ENCODE peak calls at places on chromosomes 7 and 10, in six cellular contexts. Y, B, E, T, J and R are unnamed samples. For H3F3A, the result is how much of the 10 kb centered on the place peaks cover.

GRCh38 chr10:6416892-6417512 is 163.1 kb downstream of the PRKCQ start:
- DNase-seq in J (peak), T (peak), E (peak), Y (peak), B (peak), R (no peak)

GRCh38 chr7:138239244-138239643 is 163.0 kb downstream of the AKR1D1 start:
- DNase-seq in T (no peak), B (no peak), E (no peak), Y (no peak), J (peak), R (no peak)

GRCh38 chr10:93180402-93181040 is 106.8 kb downstream of the CYP26A1 start:
- DNase-seq in E (no peak), B (no peak), J (no peak), T (peak), Y (peak), R (no peak)

GRCh38 chr10:84340632-84341537 is 12.5 kb downstream of the CCSER2 start:
- DNase-seq in E (no peak), B (no peak), Y (no peak), T (no peak), J (no peak), R (no peak)

GRCh38 chr10:119723624-119724023 is 2.2 kb upstream of the INPP5F start:
- DNase-seq in E (no peak), T (no peak), B (peak), Y (peak), J (no peak), R (no peak)

GRCh38 chr7:52085610-52086009 is 769.0 kb upstream of the COBL start:
- DNase-seq in T (no peak), J (no peak), B (no peak), E (peak), Y (no peak), R (no peak)

GRCh38 chr7:138865843-138866242 is 67.8 kb upstream of the ATP6V0A4 start:
- DNase-seq in Y (no peak), T (no peak), J (peak), E (peak), B (no peak), R (peak)

GRCh38 chr10:11336703-11337102 is 274.7 kb downstream of the USP6NL start:
- DNase-seq in J (no peak), B (peak), Y (no peak), T (peak), E (peak), R (no peak)

GRCh38 chr10:77919713-77920108 is 6.8 kb downstream of the DLG5 start:
- DNase-seq in E (no peak), B (no peak), J (peak), T (peak), Y (no peak), R (peak)

GRCh38 chr7:39324134-39324760 is 242.0 kb upstream of the YAE1 start:
- DNase-seq in J (no peak), Y (no peak), B (no peak), E (no peak), T (no peak), R (no peak)

GRCh38 chr10:47370878-47371277 is 13.2 kb downstream of the ZNF488 start:
- DNase-seq in E (no peak), Y (peak), B (no peak), J (no peak), T (no peak), R (no peak)

GRCh38 chr7:96199421-96199820 is 122.5 kb downstream of the SLC25A13 start:
- DNase-seq in B (no peak), J (peak), T (peak), Y (no peak), E (no peak), R (no peak)

GRCh38 chr10:77605466-77605865 is 32.1 kb downstream of the KCNMA1 start:
- DNase-seq in E (peak), B (peak), J (peak), T (peak), Y (peak), R (peak)

GRCh38 chr10:123027861-123028260 is 19.1 kb downstream of the ACADSB start:
- DNase-seq in T (peak), E (no peak), Y (no peak), J (no peak), B (no peak), R (no peak)

GRCh38 chr7:96614154-96614867 is 95.3 kb downstream of the SEM1 start:
- DNase-seq in T (no peak), B (no peak), E (no peak), Y (no peak), J (no peak), R (no peak)

GRCh38 chr7:9680713-9681112 is 1247.3 kb downstream of the NXPH1 start:
- DNase-seq in Y (no peak), E (no peak), T (no peak), B (no peak), J (no peak), R (no peak)

GRCh38 chr10:69496352-69497234 is 45.3 kb downstream of the TSPAN15 start:
- DNase-seq in B (no peak), Y (no peak), J (no peak), E (no peak), T (no peak), R (peak)

GRCh38 chr7:15783971-15784693 is 97.6 kb upstream of the MEOX2 start:
- DNase-seq in T (no peak), E (peak), B (peak), Y (no peak), J (no peak), R (no peak)

GRCh38 chr7:25192043-25192442 is 36.2 kb downstream of the NPVF start:
- DNase-seq in B (no peak), Y (no peak), J (no peak), T (no peak), E (no peak), R (no peak)

DNA sequence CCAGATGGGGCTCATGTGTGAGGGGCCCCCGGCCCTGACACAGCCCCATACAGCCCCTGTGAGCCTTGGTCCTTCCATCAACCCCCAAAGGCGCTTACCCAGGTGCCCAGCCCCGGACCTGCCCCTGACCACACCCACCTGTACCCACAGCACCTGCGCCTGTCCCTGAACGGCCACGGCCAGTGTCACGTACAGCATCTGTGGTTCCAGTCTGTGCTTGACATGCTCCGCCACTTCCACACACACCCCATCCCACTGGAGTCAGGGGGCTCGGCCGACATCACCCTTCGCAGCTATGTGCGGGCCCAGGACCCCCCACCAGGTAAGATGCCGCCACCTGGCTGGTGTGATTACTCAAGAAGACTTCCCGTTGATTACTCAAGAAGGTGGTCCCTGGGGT is 33.5 kb downstream of the SH2B2 start:
- DNase-seq in E (no peak), B (no peak), J (no peak), Y (peak), T (no peak), R (no peak)
- H3F3A ChIP-seq in E (under half), B (under half), J (under half), Y (under half), T (under half), R (under half)

GRCh38 chr10:56470701-56471100 is 109.6 kb upstream of the ZWINT start:
- DNase-seq in T (no peak), Y (no peak), J (no peak), E (no peak), B (no peak), R (no peak)

GRCh38 chr10:56466005-56466404 is 104.9 kb upstream of the ZWINT start:
- DNase-seq in Y (no peak), T (no peak), E (no peak), B (no peak), J (no peak), R (no peak)

GRCh38 chr10:56472978-56473377 is 111.9 kb upstream of the ZWINT start:
- DNase-seq in J (no peak), B (no peak), T (no peak), Y (no peak), E (no peak), R (no peak)

DNA sequence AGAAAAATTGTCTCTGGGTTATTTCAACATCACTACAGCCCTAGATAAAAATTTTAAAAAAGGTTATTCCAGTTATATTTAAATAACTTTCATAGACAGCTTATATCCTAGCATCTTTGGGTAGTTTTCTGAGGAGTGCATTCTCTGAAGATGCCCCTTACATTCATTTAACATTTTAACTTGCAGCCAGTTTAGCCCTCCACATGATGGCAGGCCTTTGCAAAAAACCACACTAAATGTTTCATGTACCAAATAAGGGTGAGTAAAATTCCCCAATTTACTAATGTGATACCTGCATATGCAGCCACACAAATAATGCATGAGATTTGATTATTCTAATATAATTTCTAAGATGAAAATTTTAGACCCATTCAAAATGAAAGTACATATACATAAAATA is 108.4 kb upstream of the ZWINT start:
- DNase-seq in B (no peak), Y (no peak), J (no peak), T (no peak), E (peak), R (no peak)
- H3F3A ChIP-seq in B (under half), Y (under half), J (under half), T (under half), E (under half), R (under half)

DNA sequence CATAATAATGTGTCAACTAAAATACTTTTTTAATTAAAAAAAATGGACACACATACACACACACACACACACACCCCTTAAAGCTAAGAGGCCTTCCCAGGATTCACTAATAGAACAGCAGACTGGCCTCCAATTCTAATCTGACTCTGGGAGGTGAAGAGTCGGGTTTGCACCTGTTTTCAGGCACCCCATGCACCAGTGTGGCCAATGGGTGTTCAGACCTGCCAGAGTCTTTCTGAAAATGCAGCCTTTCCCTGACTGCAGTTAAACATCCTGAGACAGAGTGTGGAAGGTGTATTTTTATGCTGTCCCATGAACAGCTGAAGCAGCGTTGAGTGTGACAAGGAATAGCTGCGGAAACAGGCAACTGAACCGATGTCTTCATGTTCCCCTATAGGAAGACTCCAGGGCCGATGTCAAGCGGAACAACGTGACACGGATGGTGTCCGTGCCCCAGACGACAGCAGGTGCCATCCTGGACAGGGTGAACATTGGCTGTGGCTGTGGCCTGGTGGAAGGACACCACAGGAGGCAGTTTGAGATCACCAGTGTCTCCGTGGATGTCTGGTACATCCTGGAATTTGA is 74.6 kb upstream of the LYZL2 start:
- DNase-seq in B (no peak), T (no peak), Y (no peak), E (no peak), J (no peak), R (no peak)
- H3F3A ChIP-seq in B (under half), T (under half), Y (under half), E (under half), J (under half), R (under half)

GRCh38 chr10:102777696-102778530 is 34.2 kb downstream of the WBP1L start:
- DNase-seq in B (no peak), E (peak), T (no peak), J (no peak), Y (no peak), R (no peak)

GRCh38 chr10:102775973-102776669 is 32.4 kb downstream of the WBP1L start:
- DNase-seq in T (peak), Y (peak), E (peak), B (peak), J (no peak), R (no peak)

GRCh38 chr10:102775201-102775972 is 31.6 kb downstream of the WBP1L start:
- DNase-seq in B (no peak), Y (no peak), E (no peak), J (no peak), T (no peak), R (no peak)

GRCh38 chr10:102778781-102779180 is 35.0 kb downstream of the WBP1L start:
- DNase-seq in E (no peak), J (no peak), Y (no peak), T (no peak), B (no peak), R (no peak)

DNA sequence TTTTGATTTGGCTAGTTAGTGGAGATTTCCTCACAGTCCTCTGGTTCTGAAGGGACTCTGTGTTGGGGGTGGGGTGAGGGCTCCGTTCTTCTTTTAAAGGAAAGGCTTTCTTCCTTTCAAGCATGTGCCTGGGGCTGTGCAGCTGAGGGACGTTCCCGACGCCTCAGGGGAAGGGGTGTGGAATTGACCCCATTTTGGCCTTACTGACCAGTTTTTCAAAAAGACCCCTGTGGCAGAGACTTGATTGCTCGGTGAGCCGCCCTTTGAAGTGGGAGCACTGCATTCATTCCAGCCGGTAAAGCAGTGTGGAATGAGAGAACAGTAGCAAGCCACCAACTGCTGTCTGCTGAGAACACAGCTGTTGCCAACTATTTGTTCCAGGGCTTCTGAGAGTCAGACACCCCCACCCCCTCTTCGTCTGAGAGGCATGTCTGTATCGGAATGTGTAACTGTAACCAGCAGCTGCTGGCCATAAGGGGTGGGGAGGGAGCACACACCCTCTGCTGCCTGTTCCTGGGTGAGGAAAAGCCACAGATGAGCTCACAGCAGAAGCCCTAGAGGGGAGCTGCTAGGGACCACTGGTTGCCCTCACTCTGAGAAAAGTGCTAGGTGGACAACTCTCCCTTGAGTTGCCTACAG is 33.1 kb downstream of the WBP1L start:
- DNase-seq in E (peak), J (no peak), T (peak), B (peak), Y (peak), R (no peak)
- H3F3A ChIP-seq in E (under half), J (under half), T (under half), B (under half), Y (under half), R (under half)

GRCh38 chr7:106063692-106064091 is 48.4 kb downstream of the SYPL1 start:
- DNase-seq in E (no peak), J (no peak), Y (no peak), T (no peak), B (no peak), R (no peak)

GRCh38 chr7:106064329-106064728 is 47.8 kb downstream of the SYPL1 start:
- DNase-seq in Y (peak), B (no peak), E (no peak), J (no peak), T (no peak), R (no peak)

GRCh38 chr7:106067678-106068077 is 44.4 kb downstream of the SYPL1 start:
- DNase-seq in B (no peak), J (no peak), Y (no peak), E (no peak), T (no peak), R (no peak)

GRCh38 chr7:106064836-106065559 is 47.1 kb downstream of the SYPL1 start:
- DNase-seq in J (peak), Y (peak), T (peak), B (peak), E (no peak), R (peak)

GRCh38 chr7:106065560-106066500 is 46.3 kb downstream of the SYPL1 start:
- DNase-seq in B (peak), E (no peak), J (peak), Y (no peak), T (peak), R (peak)
- H3F3A ChIP-seq in B (under half), E (under half), J (under half), Y (under half), T (under half), R (half or more)

GRCh38 chr10:48964038-48964437 is 24.4 kb upstream of the LRRC18 start:
- DNase-seq in J (no peak), T (no peak), Y (no peak), E (no peak), B (no peak), R (no peak)
- H3F3A ChIP-seq in J (under half), T (under half), Y (under half), E (under half), B (under half), R (under half)

DNA sequence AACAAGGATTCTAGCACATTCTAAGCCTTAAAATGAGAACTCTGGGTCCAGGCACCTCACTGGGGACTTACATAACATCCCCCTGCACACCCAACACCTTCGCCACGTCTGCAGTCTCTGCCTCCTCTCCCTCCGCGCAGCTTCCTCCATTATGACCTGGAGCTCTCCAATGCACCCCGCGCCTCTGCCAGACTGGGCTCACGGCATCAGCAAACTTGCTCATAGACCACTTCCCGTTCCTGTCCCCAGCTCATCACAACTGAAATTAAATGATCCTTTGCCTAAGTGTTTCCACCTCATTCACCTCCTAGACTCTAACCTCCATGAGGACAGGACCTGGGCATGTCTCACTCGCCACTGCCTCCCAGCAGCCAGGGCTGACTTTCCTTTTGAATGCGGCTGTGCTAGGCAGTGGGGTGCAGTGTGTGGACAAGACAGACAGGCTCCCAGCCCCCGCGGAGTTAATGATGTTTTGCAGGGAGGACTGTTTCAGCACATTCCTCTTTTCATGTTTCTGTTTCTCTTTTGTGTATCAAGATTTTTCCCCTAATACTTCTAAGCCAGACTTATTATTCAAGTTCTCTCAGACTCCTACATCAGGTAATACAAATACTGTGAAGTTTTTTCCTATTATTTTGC is 18.8 kb downstream of the CHST15 start:
- DNase-seq in B (no peak), T (no peak), J (no peak), Y (no peak), E (no peak), R (no peak)
- H3F3A ChIP-seq in B (under half), T (under half), J (under half), Y (under half), E (under half), R (under half)

DNA sequence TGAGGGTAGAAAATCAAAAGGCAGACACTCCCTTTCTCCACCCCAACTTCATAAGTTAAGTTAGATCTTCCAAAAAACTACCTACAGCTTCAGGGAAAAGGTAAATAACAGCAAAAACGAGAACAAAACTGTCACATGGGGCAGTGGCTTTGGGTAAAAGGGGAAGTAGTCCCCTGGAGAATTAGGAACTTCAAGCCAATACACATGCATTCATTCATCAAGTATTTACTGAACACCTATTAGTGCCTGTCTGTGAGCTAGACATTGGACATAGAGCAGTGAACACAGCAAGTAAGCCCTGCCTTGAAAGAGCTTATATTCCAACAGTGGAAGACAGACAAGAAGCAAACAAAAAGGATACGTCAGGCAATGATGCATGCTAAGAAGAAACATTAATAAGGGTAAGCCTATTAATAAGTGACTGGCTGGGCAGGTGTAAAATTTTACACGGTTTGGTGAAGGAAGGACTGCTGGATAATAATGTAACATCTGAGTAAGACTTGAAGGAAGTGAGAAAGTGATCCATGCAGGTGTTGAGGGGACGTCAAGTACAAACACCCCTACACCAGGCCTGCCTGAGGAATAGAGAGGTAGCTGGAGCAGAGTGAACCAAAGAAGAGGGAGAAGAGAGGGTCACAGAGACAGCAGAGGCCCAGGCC is 69.6 kb upstream of the RAPGEF5 start:
- DNase-seq in B (no peak), Y (no peak), J (no peak), E (no peak), T (no peak), R (no peak)
- H3F3A ChIP-seq in B (under half), Y (under half), J (under half), E (under half), T (under half), R (under half)